ENCODE peak calls at places on chromosomes 1 and 21, in four cellular contexts. One of them, this sample, is unnamed.

GRCh38 chr21:33112670-33113596 is 43.0 kb downstream of the OLIG1 start:
- DNase-seq in H1: no peak
- DNase-seq in K562: no peak
- DNase-seq in GM12878: no peak
- DNase-seq in this sample: no peak

GRCh38 chr1:239858058-239858457 is 233.6 kb upstream of the FMN2 start:
- DNase-seq in H1: no peak
- DNase-seq in K562: no peak
- DNase-seq in GM12878: no peak
- DNase-seq in this sample: no peak

GRCh38 chr1:55466343-55466742 is 251.2 kb upstream of the USP24 start:
- DNase-seq in H1: no peak
- DNase-seq in K562: no peak
- DNase-seq in GM12878: no peak
- DNase-seq in this sample: no peak

GRCh38 chr1:13828454-13829151 is 128.6 kb downstream of the PRDM2 start:
- DNase-seq in H1: peak; percentile 93
- DNase-seq in K562: peak; percentile 76
- DNase-seq in GM12878: no peak
- DNase-seq in this sample: peak; percentile 67

GRCh38 chr21:46068516-46069079 is 29.3 kb upstream of the COL6A2 start:
- DNase-seq in H1: no peak
- DNase-seq in K562: no peak
- DNase-seq in GM12878: no peak
- DNase-seq in this sample: no peak

GRCh38 chr1:54064244-54064643 is 10.8 kb downstream of the TCEANC2 start:
- DNase-seq in H1: no peak
- DNase-seq in K562: peak; percentile 15
- DNase-seq in GM12878: no peak
- DNase-seq in this sample: no peak

GRCh38 chr1:2192031-2192995 is 2.3 kb downstream of the FAAP20 start:
- DNase-seq in H1: no peak
- DNase-seq in K562: no peak
- DNase-seq in GM12878: no peak
- DNase-seq in this sample: no peak

GRCh38 chr1:184686540-184686939 is 68.1 kb downstream of the EDEM3 start:
- DNase-seq in H1: no peak
- DNase-seq in K562: no peak
- DNase-seq in GM12878: no peak
- DNase-seq in this sample: no peak

DNA sequence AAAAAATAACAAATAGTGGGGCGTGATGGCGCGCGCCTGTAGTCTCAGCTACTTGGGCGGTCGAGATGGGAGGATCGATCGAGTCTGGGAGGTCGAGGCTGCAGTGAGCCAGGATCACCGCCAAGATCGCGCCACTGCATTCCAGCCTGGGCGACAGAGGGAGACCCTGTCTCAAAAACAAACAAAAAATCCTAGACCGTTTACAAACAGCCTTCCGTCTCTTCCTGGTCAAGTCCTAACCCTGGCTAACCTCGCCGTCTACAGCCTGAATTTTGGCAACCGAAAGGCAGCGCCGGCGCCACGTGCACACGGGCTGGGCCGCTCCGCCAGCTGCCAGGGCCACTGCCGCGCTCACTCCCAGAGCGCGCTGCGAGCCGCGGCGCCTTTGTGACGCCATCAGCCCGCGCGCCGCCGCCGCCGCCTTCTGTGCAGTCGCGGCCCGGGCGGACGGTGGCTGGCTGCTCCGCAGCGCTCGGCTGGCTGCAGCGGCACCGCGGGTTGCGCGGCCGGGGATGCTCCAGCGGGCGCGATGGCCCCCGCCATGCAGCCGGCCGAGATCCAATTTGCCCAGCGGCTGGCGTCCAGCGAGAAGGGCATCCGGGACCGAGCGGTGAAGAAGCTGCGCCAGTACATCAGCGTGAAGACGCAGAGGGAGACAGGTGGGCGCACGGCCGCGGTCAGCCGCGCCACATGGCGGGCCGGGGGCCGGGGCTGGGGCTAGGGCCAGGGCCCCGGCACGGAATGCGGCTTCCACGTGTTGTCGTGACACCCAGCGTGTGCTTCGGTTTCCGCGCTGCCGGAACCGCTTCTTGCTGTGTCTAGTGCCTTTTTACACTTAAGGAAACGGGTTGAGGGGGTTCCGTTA is at the start of the genes HSF2BP and RRP1B:
- DNase-seq in H1: peak; percentile 88
- DNase-seq in K562: peak; percentile 95
- DNase-seq in GM12878: no peak
- DNase-seq in this sample: peak; percentile 97
- TF ChIP-seq NRF1 in H1: no peak
- TF ChIP-seq NRF1 in K562: peak; percentile 81
- TF ChIP-seq NRF1 in GM12878: no peak
- TF ChIP-seq NRF1 in this sample: no peak

DNA sequence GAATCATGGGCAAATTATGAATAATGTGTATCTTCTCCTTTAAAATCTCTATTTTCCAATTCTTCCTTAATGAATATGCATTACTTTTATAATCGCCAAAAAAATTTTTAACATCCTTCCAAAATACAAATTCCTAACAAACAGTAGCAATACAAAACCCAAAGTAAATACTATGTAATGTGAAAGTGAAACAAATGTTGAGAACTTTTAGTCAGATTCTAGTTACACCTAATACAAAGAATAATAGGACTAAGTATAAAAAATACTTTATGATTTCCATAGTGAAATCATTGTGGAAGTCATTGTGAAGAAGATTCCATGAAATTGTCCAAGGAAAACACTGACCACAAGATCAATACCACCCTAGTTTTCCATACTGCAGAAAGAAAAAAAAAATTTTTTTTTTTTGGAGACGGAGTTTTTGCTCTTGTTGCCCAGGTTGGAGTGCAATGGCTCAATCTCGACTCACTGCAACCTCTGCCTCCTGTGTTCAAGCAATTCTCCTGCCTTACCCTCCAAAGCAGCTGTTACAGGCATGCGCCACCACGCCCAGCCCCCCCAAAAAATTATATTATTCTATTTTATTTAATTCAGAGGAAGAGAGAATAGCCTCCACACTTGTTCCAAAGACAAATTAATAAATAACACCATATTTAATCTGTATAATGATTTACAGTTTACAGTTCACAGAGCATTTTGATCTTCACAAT is 11.8 kb downstream of the TESK2 start:
- DNase-seq in H1: no peak
- DNase-seq in K562: no peak
- DNase-seq in GM12878: no peak
- DNase-seq in this sample: no peak
- TF ChIP-seq RAD21 in H1: no peak
- TF ChIP-seq RAD21 in K562: no peak
- TF ChIP-seq RAD21 in GM12878: no peak
- TF ChIP-seq RAD21 in this sample: no peak

DNA sequence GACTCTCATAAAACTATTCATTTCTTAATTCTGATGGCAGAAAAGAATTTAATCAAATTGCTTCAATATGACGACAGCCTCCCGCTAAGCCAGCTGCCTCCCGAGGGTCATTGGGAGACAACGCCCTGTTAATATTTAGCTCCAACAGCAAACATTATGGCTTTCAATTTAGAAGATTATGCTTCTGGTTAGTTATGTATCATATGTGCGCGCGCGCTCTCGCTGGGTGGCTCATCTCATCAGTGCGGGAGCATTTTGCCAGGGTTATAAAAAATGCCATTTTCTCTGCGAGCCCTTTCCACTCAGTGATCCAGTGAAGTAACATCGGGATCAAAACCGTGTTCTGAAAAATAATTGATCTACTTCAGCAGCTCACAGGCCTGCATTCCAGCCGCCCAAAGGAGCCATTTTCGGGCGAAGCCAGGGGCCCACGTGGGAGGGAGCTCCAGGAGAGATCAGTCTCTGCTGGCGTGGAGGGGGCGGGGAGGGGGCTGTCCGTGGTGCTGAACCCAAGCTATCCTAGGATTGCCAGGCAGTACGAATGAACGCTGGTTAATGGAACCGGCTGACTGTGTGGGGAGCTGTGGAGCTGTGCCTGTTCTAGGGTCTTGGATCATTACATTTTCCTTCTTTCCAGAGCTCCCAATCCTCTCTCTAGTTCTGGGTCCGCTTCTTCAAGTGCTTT is 219.1 kb upstream of the ZC3H12A start:
- DNase-seq in H1: peak; percentile 93
- DNase-seq in K562: peak; percentile 80
- DNase-seq in GM12878: no peak
- DNase-seq in this sample: no peak
- TF ChIP-seq CHD2 in H1: peak; percentile 21
- TF ChIP-seq CHD2 in K562: peak; percentile 24
- TF ChIP-seq CHD2 in GM12878: no peak
- TF ChIP-seq CHD2 in this sample: no peak

GRCh38 chr21:42659416-42660117 is 6.1 kb downstream of the PDE9A start:
- DNase-seq in H1: no peak
- DNase-seq in K562: no peak
- DNase-seq in GM12878: no peak
- DNase-seq in this sample: no peak
- TF ChIP-seq NRF1 in H1: no peak
- TF ChIP-seq NRF1 in K562: no peak
- TF ChIP-seq NRF1 in GM12878: no peak
- TF ChIP-seq NRF1 in this sample: no peak

DNA sequence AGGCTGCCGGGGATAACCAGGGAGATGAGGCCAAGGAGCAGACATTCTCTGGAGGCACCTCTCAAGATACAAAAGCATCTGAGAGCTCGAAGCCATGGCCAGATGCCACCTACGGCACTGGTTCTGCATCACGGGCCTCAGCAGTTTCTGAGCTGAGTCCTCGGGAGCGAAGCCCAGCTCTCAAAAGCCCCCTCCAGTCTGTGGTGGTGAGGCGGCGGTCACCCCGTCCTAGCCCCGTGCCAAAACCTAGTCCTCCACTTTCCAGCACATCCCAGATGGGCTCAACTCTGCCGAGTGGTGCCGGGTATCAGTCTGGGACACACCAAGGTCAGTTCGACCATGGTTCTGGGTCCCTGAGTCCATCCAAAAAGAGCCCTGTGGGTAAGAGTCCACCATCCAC is 19.4 kb upstream of the SH3D21 start:
- DNase-seq in H1: no peak
- DNase-seq in K562: no peak
- DNase-seq in GM12878: no peak
- DNase-seq in this sample: no peak
- TF ChIP-seq RAD21 in H1: no peak
- TF ChIP-seq RAD21 in K562: no peak
- TF ChIP-seq RAD21 in GM12878: no peak
- TF ChIP-seq RAD21 in this sample: no peak

GRCh38 chr1:221543529-221544120 is 198.3 kb downstream of the DUSP10 start:
- DNase-seq in H1: no peak
- DNase-seq in K562: peak; percentile 8
- DNase-seq in GM12878: no peak
- DNase-seq in this sample: peak; percentile 21
- TF ChIP-seq CHD2 in H1: no peak
- TF ChIP-seq CHD2 in K562: no peak
- TF ChIP-seq CHD2 in GM12878: no peak
- TF ChIP-seq CHD2 in this sample: no peak

GRCh38 chr1:242120432-242120831 is 121.5 kb upstream of the MAP1LC3C start:
- DNase-seq in H1: no peak
- DNase-seq in K562: no peak
- DNase-seq in GM12878: no peak
- DNase-seq in this sample: no peak
- TF ChIP-seq NRF1 in H1: no peak
- TF ChIP-seq NRF1 in K562: no peak
- TF ChIP-seq NRF1 in GM12878: no peak
- TF ChIP-seq NRF1 in this sample: no peak

GRCh38 chr1:51627672-51628071 is 10.8 kb downstream of the OSBPL9 start:
- DNase-seq in H1: no peak
- DNase-seq in K562: peak; percentile 63
- DNase-seq in GM12878: no peak
- DNase-seq in this sample: peak; percentile 38
- TF ChIP-seq RAD21 in H1: peak; percentile 73
- TF ChIP-seq RAD21 in K562: peak; percentile 91
- TF ChIP-seq RAD21 in GM12878: peak; percentile 80
- TF ChIP-seq RAD21 in this sample: peak; percentile 85

GRCh38 chr1:37914719-37915483 is 32.0 kb downstream of the INPP5B start:
- DNase-seq in H1: no peak
- DNase-seq in K562: no peak
- DNase-seq in GM12878: no peak
- DNase-seq in this sample: no peak

GRCh38 chr1:37923551-37923889 is 23.3 kb downstream of the INPP5B start:
- DNase-seq in H1: no peak
- DNase-seq in K562: no peak
- DNase-seq in GM12878: no peak
- DNase-seq in this sample: no peak

GRCh38 chr1:37915484-37916093 is 31.3 kb downstream of the INPP5B start:
- DNase-seq in H1: no peak
- DNase-seq in K562: no peak
- DNase-seq in GM12878: no peak
- DNase-seq in this sample: no peak

GRCh38 chr1:37922767-37923550 is 23.9 kb downstream of the INPP5B start:
- DNase-seq in H1: no peak
- DNase-seq in K562: peak; percentile 87
- DNase-seq in GM12878: peak; percentile 89
- DNase-seq in this sample: no peak

GRCh38 chr1:37919277-37919676 is 27.6 kb downstream of the INPP5B start:
- DNase-seq in H1: no peak
- DNase-seq in K562: peak; percentile 37
- DNase-seq in GM12878: no peak
- DNase-seq in this sample: peak; percentile 20
- TF ChIP-seq CHD2 in H1: no peak
- TF ChIP-seq CHD2 in K562: no peak
- TF ChIP-seq CHD2 in GM12878: no peak
- TF ChIP-seq CHD2 in this sample: no peak

DNA sequence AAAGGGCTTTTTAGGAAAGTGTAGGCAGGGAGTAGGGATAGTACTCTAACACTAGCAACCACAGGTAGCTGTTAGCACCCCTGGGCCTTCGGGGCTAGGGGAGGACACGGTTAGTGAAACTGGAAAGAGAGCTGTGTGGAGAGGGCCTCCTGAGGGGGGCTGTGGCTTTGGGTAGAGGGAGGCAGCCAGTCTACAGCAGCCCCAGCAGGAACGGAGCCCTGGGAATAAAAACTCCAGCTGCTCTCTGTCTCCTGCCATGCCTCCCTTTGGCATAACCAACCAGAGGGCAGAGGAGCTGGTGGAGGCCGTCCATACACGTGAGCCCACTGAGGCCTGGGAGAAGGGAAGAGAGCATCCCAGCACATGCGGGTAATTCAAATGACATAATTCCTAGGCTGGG is 223.2 kb downstream of the FOXD2 start:
- DNase-seq in H1: no peak
- DNase-seq in K562: no peak
- DNase-seq in GM12878: no peak
- DNase-seq in this sample: no peak
- TF ChIP-seq NRF1 in H1: no peak
- TF ChIP-seq NRF1 in K562: no peak
- TF ChIP-seq NRF1 in GM12878: no peak
- TF ChIP-seq NRF1 in this sample: no peak